ENCODE peak calls at places on chromosomes 2 and 18, in eight cellular contexts. One of them, this sample, is unnamed.

GRCh38 chr2:48607307-48608014 is 10.2 kb upstream of the GTF2A1L start:
- DNase-seq in astrocyte of the cerebellum: no peak
- DNase-seq in H9: no peak
- DNase-seq in adrenal gland: no peak
- DNase-seq in transverse colon: no peak
- DNase-seq in fibroblast of mammary gland: peak
- DNase-seq in astrocyte of the spinal cord: peak
- DNase-seq in CD8-positive, alpha-beta T cell: no peak
- DNase-seq in this sample: no peak

GRCh38 chr2:53575606-53576360 is 191.8 kb upstream of the CHAC2 start:
- DNase-seq in astrocyte of the cerebellum: no peak
- DNase-seq in H9: no peak
- DNase-seq in adrenal gland: no peak
- DNase-seq in transverse colon: no peak
- DNase-seq in fibroblast of mammary gland: peak
- DNase-seq in astrocyte of the spinal cord: no peak
- DNase-seq in CD8-positive, alpha-beta T cell: no peak
- DNase-seq in this sample: no peak

GRCh38 chr2:27734305-27734704 is 37.2 kb upstream of the MRPL33 start:
- DNase-seq in astrocyte of the cerebellum: no peak
- DNase-seq in H9: no peak
- DNase-seq in adrenal gland: no peak
- DNase-seq in transverse colon: no peak
- DNase-seq in fibroblast of mammary gland: no peak
- DNase-seq in astrocyte of the spinal cord: no peak
- DNase-seq in CD8-positive, alpha-beta T cell: no peak
- DNase-seq in this sample: no peak

GRCh38 chr18:4196358-4196757 is 258.7 kb downstream of the DLGAP1 start:
- DNase-seq in astrocyte of the cerebellum: no peak
- DNase-seq in H9: no peak
- DNase-seq in adrenal gland: no peak
- DNase-seq in transverse colon: no peak
- DNase-seq in fibroblast of mammary gland: no peak
- DNase-seq in astrocyte of the spinal cord: no peak
- DNase-seq in CD8-positive, alpha-beta T cell: no peak
- DNase-seq in this sample: no peak

GRCh38 chr2:178819992-178820391 is 12.8 kb upstream of the TTN start:
- DNase-seq in astrocyte of the cerebellum: no peak
- DNase-seq in H9: no peak
- DNase-seq in adrenal gland: no peak
- DNase-seq in transverse colon: no peak
- DNase-seq in fibroblast of mammary gland: peak
- DNase-seq in astrocyte of the spinal cord: peak
- DNase-seq in CD8-positive, alpha-beta T cell: no peak
- DNase-seq in this sample: no peak

GRCh38 chr2:120013569-120014223 is 819 bp downstream of the EPB41L5 start:
- DNase-seq in astrocyte of the cerebellum: no peak
- DNase-seq in H9: peak
- DNase-seq in adrenal gland: no peak
- DNase-seq in transverse colon: peak
- DNase-seq in fibroblast of mammary gland: peak
- DNase-seq in astrocyte of the spinal cord: no peak
- DNase-seq in CD8-positive, alpha-beta T cell: no peak
- DNase-seq in this sample: peak

GRCh38 chr18:47775961-47776360 is 154.5 kb downstream of the SMAD2 start:
- DNase-seq in astrocyte of the cerebellum: no peak
- DNase-seq in H9: no peak
- DNase-seq in adrenal gland: no peak
- DNase-seq in transverse colon: no peak
- DNase-seq in fibroblast of mammary gland: peak
- DNase-seq in astrocyte of the spinal cord: no peak
- DNase-seq in CD8-positive, alpha-beta T cell: no peak
- DNase-seq in this sample: no peak

GRCh38 chr2:203867561-203868200 is at the start of gene CTLA4:
- DNase-seq in astrocyte of the cerebellum: no peak
- DNase-seq in H9: no peak
- DNase-seq in adrenal gland: no peak
- DNase-seq in transverse colon: no peak
- DNase-seq in fibroblast of mammary gland: no peak
- DNase-seq in astrocyte of the spinal cord: no peak
- DNase-seq in CD8-positive, alpha-beta T cell: no peak
- DNase-seq in this sample: no peak

GRCh38 chr2:218255441-218255840 is 5.4 kb upstream of the GPBAR1 start:
- DNase-seq in astrocyte of the cerebellum: no peak
- DNase-seq in H9: no peak
- DNase-seq in adrenal gland: no peak
- DNase-seq in transverse colon: no peak
- DNase-seq in fibroblast of mammary gland: peak
- DNase-seq in astrocyte of the spinal cord: peak
- DNase-seq in CD8-positive, alpha-beta T cell: no peak
- DNase-seq in this sample: no peak

GRCh38 chr2:20823917-20824316 is 1.0 kb upstream of the LDAH start:
- DNase-seq in astrocyte of the cerebellum: no peak
- DNase-seq in H9: no peak
- DNase-seq in adrenal gland: no peak
- DNase-seq in transverse colon: no peak
- DNase-seq in fibroblast of mammary gland: no peak
- DNase-seq in astrocyte of the spinal cord: no peak
- DNase-seq in CD8-positive, alpha-beta T cell: no peak
- DNase-seq in this sample: no peak

GRCh38 chr2:238846503-238847431 is 1.1 kb upstream of the TWIST2 start:
- DNase-seq in astrocyte of the cerebellum: no peak
- DNase-seq in H9: peak
- DNase-seq in adrenal gland: no peak
- DNase-seq in transverse colon: no peak
- DNase-seq in fibroblast of mammary gland: no peak
- DNase-seq in astrocyte of the spinal cord: peak
- DNase-seq in CD8-positive, alpha-beta T cell: no peak
- DNase-seq in this sample: no peak
- TF ChIP-seq CTCF in astrocyte of the cerebellum: peak
- TF ChIP-seq CTCF in H9: peak
- TF ChIP-seq CTCF in adrenal gland: no peak
- TF ChIP-seq CTCF in transverse colon: no peak
- TF ChIP-seq CTCF in fibroblast of mammary gland: no peak
- TF ChIP-seq CTCF in astrocyte of the spinal cord: no peak
- TF ChIP-seq CTCF in CD8-positive, alpha-beta T cell: no peak
- TF ChIP-seq CTCF in this sample: no peak

GRCh38 chr2:201118121-201118956 is 2.4 kb downstream of the CFLAR start:
- DNase-seq in astrocyte of the cerebellum: peak
- DNase-seq in H9: peak
- DNase-seq in adrenal gland: peak
- DNase-seq in transverse colon: peak
- DNase-seq in fibroblast of mammary gland: peak
- DNase-seq in astrocyte of the spinal cord: peak
- DNase-seq in CD8-positive, alpha-beta T cell: peak
- DNase-seq in this sample: peak
- TF ChIP-seq CTCF in astrocyte of the cerebellum: peak
- TF ChIP-seq CTCF in H9: peak
- TF ChIP-seq CTCF in adrenal gland: peak
- TF ChIP-seq CTCF in transverse colon: peak
- TF ChIP-seq CTCF in fibroblast of mammary gland: peak
- TF ChIP-seq CTCF in astrocyte of the spinal cord: peak
- TF ChIP-seq CTCF in CD8-positive, alpha-beta T cell: peak
- TF ChIP-seq CTCF in this sample: peak

DNA sequence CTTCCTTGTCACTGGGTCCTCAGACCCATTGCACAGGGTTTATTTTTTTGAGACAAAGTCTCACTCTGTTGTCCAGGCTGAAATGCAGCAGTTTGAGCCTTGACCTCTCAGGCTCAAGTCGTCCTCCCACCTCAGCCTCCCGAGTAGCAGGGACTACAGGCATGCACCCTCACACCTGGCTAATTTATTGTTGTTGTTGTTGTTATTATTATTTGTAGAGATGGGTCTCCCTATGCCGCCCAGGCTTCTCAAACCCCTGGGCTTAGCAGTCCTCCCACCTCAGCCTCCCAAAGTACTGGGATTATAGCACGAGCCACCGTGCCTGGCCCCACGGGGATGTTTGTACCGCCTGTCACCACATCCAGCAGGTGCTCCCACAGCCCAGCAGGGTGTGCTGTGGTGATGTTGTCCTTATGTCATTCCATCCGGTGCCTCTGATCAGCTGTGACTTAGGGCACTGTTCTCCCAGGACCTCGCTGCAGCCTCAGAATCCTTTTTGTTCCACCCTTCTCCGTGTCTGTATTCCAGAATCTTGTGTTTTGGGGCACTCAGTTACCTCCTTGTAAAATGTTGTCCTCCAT is 182.3 kb downstream of the INO80D start:
- DNase-seq in astrocyte of the cerebellum: no peak
- DNase-seq in H9: peak
- DNase-seq in adrenal gland: peak
- DNase-seq in transverse colon: peak
- DNase-seq in fibroblast of mammary gland: no peak
- DNase-seq in astrocyte of the spinal cord: no peak
- DNase-seq in CD8-positive, alpha-beta T cell: no peak
- DNase-seq in this sample: peak
- TF ChIP-seq CTCF in astrocyte of the cerebellum: no peak
- TF ChIP-seq CTCF in H9: peak
- TF ChIP-seq CTCF in adrenal gland: peak
- TF ChIP-seq CTCF in transverse colon: peak
- TF ChIP-seq CTCF in fibroblast of mammary gland: peak
- TF ChIP-seq CTCF in astrocyte of the spinal cord: peak
- TF ChIP-seq CTCF in CD8-positive, alpha-beta T cell: no peak
- TF ChIP-seq CTCF in this sample: peak

DNA sequence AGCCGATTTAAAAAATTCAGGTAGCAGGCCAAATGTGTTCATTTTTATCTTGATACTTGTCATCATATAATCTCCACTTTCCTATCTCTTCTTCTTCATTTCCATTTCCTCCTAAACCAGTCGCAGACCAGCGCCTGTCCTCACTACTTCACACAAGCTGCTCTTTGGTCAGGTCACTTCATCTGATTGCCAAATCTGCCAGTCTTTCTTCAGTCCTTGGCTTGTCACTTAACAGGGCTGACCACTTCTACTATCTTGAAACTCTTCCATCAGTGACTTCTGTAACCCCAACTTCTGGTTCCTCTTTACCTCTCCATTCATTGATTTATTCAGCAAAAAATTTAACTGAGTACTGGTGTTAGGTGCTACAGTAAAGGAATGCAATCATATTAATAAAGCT is 18.0 kb upstream of the SPRED2 start:
- DNase-seq in astrocyte of the cerebellum: no peak
- DNase-seq in H9: no peak
- DNase-seq in adrenal gland: no peak
- DNase-seq in transverse colon: no peak
- DNase-seq in fibroblast of mammary gland: no peak
- DNase-seq in astrocyte of the spinal cord: no peak
- DNase-seq in CD8-positive, alpha-beta T cell: no peak
- DNase-seq in this sample: no peak
- TF ChIP-seq CTCF in astrocyte of the cerebellum: no peak
- TF ChIP-seq CTCF in H9: no peak
- TF ChIP-seq CTCF in adrenal gland: no peak
- TF ChIP-seq CTCF in transverse colon: no peak
- TF ChIP-seq CTCF in fibroblast of mammary gland: no peak
- TF ChIP-seq CTCF in astrocyte of the spinal cord: no peak
- TF ChIP-seq CTCF in CD8-positive, alpha-beta T cell: no peak
- TF ChIP-seq CTCF in this sample: no peak

GRCh38 chr2:226971029-226971584 is 135.3 kb downstream of the RHBDD1 start:
- DNase-seq in astrocyte of the cerebellum: no peak
- DNase-seq in H9: no peak
- DNase-seq in adrenal gland: no peak
- DNase-seq in transverse colon: no peak
- DNase-seq in fibroblast of mammary gland: no peak
- DNase-seq in astrocyte of the spinal cord: no peak
- DNase-seq in CD8-positive, alpha-beta T cell: no peak
- DNase-seq in this sample: no peak

GRCh38 chr2:226969412-226969811 is 133.6 kb downstream of the RHBDD1 start:
- DNase-seq in astrocyte of the cerebellum: no peak
- DNase-seq in H9: no peak
- DNase-seq in adrenal gland: no peak
- DNase-seq in transverse colon: no peak
- DNase-seq in fibroblast of mammary gland: peak
- DNase-seq in astrocyte of the spinal cord: peak
- DNase-seq in CD8-positive, alpha-beta T cell: no peak
- DNase-seq in this sample: no peak

GRCh38 chr2:226971770-226972169 is 135.9 kb downstream of the RHBDD1 start:
- DNase-seq in astrocyte of the cerebellum: no peak
- DNase-seq in H9: no peak
- DNase-seq in adrenal gland: no peak
- DNase-seq in transverse colon: no peak
- DNase-seq in fibroblast of mammary gland: no peak
- DNase-seq in astrocyte of the spinal cord: no peak
- DNase-seq in CD8-positive, alpha-beta T cell: no peak
- DNase-seq in this sample: no peak

GRCh38 chr2:226973821-226974220 is 138.0 kb downstream of the RHBDD1 start:
- DNase-seq in astrocyte of the cerebellum: no peak
- DNase-seq in H9: no peak
- DNase-seq in adrenal gland: no peak
- DNase-seq in transverse colon: no peak
- DNase-seq in fibroblast of mammary gland: no peak
- DNase-seq in astrocyte of the spinal cord: no peak
- DNase-seq in CD8-positive, alpha-beta T cell: no peak
- DNase-seq in this sample: no peak

GRCh38 chr2:226970362-226970761 is 134.5 kb downstream of the RHBDD1 start:
- DNase-seq in astrocyte of the cerebellum: no peak
- DNase-seq in H9: no peak
- DNase-seq in adrenal gland: no peak
- DNase-seq in transverse colon: no peak
- DNase-seq in fibroblast of mammary gland: no peak
- DNase-seq in astrocyte of the spinal cord: no peak
- DNase-seq in CD8-positive, alpha-beta T cell: no peak
- DNase-seq in this sample: no peak
- TF ChIP-seq CTCF in astrocyte of the cerebellum: no peak
- TF ChIP-seq CTCF in H9: no peak
- TF ChIP-seq CTCF in adrenal gland: no peak
- TF ChIP-seq CTCF in transverse colon: no peak
- TF ChIP-seq CTCF in fibroblast of mammary gland: no peak
- TF ChIP-seq CTCF in astrocyte of the spinal cord: no peak
- TF ChIP-seq CTCF in CD8-positive, alpha-beta T cell: no peak
- TF ChIP-seq CTCF in this sample: no peak

DNA sequence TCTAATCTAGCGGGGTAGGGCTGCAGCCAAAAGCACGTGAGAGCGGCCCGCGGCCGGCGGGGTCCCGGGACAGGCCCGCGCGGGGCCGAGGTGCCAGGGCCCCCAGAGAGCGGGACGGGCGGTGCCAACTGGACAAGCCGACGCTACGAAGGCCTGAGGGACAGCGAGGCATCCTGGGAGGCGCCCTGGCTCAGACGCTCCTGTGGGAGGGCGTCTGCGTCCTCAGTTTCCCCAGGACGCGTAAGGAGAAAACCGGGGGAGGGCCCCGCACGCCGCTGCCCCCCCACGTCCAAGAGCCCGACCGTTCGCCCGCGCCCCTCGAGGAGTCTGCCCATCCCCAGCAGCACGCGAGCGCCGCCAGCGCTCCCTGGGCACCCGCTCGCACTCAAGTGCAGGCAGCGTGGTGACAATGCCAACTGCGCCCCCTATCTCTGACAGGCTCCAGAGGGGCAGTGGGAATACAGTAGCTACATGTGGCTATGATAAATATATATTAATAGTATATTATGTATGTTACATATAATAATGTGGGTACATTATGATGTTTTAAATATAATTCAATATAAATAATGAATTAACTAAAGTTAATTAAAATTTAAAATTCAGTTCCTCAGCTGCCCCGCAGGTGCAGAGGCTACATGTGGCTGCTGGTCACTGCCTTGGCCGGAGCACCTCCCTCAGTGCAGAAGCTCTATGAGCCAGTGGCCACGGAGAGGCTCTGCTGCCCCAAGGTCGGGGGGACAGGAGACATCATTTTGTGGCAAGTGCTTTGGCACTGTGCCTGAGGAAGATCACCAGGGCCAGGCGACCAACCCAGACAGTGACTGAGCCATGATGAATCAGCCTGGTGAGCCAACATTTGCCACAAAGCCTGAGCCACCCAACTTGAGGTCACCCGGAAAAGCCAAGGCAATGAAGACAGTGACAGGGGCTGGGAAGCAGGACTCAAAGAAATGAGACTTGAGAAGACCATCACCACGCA is 5.5 kb upstream of the SFT2D3 start:
- DNase-seq in astrocyte of the cerebellum: no peak
- DNase-seq in H9: peak
- DNase-seq in adrenal gland: peak
- DNase-seq in transverse colon: peak
- DNase-seq in fibroblast of mammary gland: peak
- DNase-seq in astrocyte of the spinal cord: peak
- DNase-seq in CD8-positive, alpha-beta T cell: no peak
- DNase-seq in this sample: no peak
- TF ChIP-seq CTCF in astrocyte of the cerebellum: peak
- TF ChIP-seq CTCF in H9: peak
- TF ChIP-seq CTCF in adrenal gland: no peak
- TF ChIP-seq CTCF in transverse colon: peak
- TF ChIP-seq CTCF in fibroblast of mammary gland: peak
- TF ChIP-seq CTCF in astrocyte of the spinal cord: peak
- TF ChIP-seq CTCF in CD8-positive, alpha-beta T cell: peak
- TF ChIP-seq CTCF in this sample: no peak